ENCODE peak calls at places on chromosomes 11 and 22, in four cellular contexts. One of them, this sample, is unnamed.

GRCh38 chr22:42156121-42156520 is 25.5 kb upstream of the CYP2D6 start:
- DNase-seq in activated gamma-delta T cell treated with anti-CD3 and anti-CD28 coated beads, Interleukin-2, amount 50 U/mL, for 16 hours: no peak
- DNase-seq in A549: no peak
- DNase-seq in stimulated activated CD4-positive, alpha-beta T cell treated with anti-CD3 and anti-CD28 coated beads, Interleukin-1b, Interleukin-23, amount 100 ng/mL, for 4 hours: no peak
- DNase-seq in this sample: no peak

GRCh38 chr11:117818036-117818858 is 6.3 kb downstream of the FXYD2 start:
- DNase-seq in activated gamma-delta T cell treated with anti-CD3 and anti-CD28 coated beads, Interleukin-2, amount 50 U/mL, for 16 hours: peak; percentile 45
- DNase-seq in A549: no peak
- DNase-seq in stimulated activated CD4-positive, alpha-beta T cell treated with anti-CD3 and anti-CD28 coated beads, Interleukin-1b, Interleukin-23, amount 100 ng/mL, for 4 hours: peak; percentile 37
- DNase-seq in this sample: no peak

GRCh38 chr11:17828311-17828751 is 93.8 kb downstream of the KCNC1 start:
- DNase-seq in activated gamma-delta T cell treated with anti-CD3 and anti-CD28 coated beads, Interleukin-2, amount 50 U/mL, for 16 hours: no peak
- DNase-seq in A549: no peak
- DNase-seq in stimulated activated CD4-positive, alpha-beta T cell treated with anti-CD3 and anti-CD28 coated beads, Interleukin-1b, Interleukin-23, amount 100 ng/mL, for 4 hours: no peak
- DNase-seq in this sample: no peak

GRCh38 chr22:43001271-43002197 is 13.4 kb downstream of the PACSIN2 start:
- DNase-seq in activated gamma-delta T cell treated with anti-CD3 and anti-CD28 coated beads, Interleukin-2, amount 50 U/mL, for 16 hours: no peak
- DNase-seq in A549: no peak
- DNase-seq in stimulated activated CD4-positive, alpha-beta T cell treated with anti-CD3 and anti-CD28 coated beads, Interleukin-1b, Interleukin-23, amount 100 ng/mL, for 4 hours: no peak
- DNase-seq in this sample: no peak

GRCh38 chr11:2998073-2998850 is 6.1 kb upstream of the NAP1L4 start:
- DNase-seq in activated gamma-delta T cell treated with anti-CD3 and anti-CD28 coated beads, Interleukin-2, amount 50 U/mL, for 16 hours: no peak
- DNase-seq in A549: no peak
- DNase-seq in stimulated activated CD4-positive, alpha-beta T cell treated with anti-CD3 and anti-CD28 coated beads, Interleukin-1b, Interleukin-23, amount 100 ng/mL, for 4 hours: no peak
- DNase-seq in this sample: no peak

GRCh38 chr11:33801821-33802413 is 27.6 kb upstream of the FBXO3 start:
- DNase-seq in activated gamma-delta T cell treated with anti-CD3 and anti-CD28 coated beads, Interleukin-2, amount 50 U/mL, for 16 hours: no peak
- DNase-seq in A549: no peak
- DNase-seq in stimulated activated CD4-positive, alpha-beta T cell treated with anti-CD3 and anti-CD28 coated beads, Interleukin-1b, Interleukin-23, amount 100 ng/mL, for 4 hours: no peak
- DNase-seq in this sample: no peak

GRCh38 chr11:88377151-88377550 is 39.6 kb upstream of the CTSC start:
- DNase-seq in activated gamma-delta T cell treated with anti-CD3 and anti-CD28 coated beads, Interleukin-2, amount 50 U/mL, for 16 hours: no peak
- DNase-seq in A549: no peak
- DNase-seq in stimulated activated CD4-positive, alpha-beta T cell treated with anti-CD3 and anti-CD28 coated beads, Interleukin-1b, Interleukin-23, amount 100 ng/mL, for 4 hours: no peak
- DNase-seq in this sample: no peak

GRCh38 chr11:34203377-34203801 is 98.0 kb downstream of the NAT10 start:
- DNase-seq in activated gamma-delta T cell treated with anti-CD3 and anti-CD28 coated beads, Interleukin-2, amount 50 U/mL, for 16 hours: no peak
- DNase-seq in A549: no peak
- DNase-seq in stimulated activated CD4-positive, alpha-beta T cell treated with anti-CD3 and anti-CD28 coated beads, Interleukin-1b, Interleukin-23, amount 100 ng/mL, for 4 hours: no peak
- DNase-seq in this sample: no peak

GRCh38 chr11:92306966-92307504 is 82.4 kb downstream of the FAT3 start:
- DNase-seq in activated gamma-delta T cell treated with anti-CD3 and anti-CD28 coated beads, Interleukin-2, amount 50 U/mL, for 16 hours: no peak
- DNase-seq in A549: no peak
- DNase-seq in stimulated activated CD4-positive, alpha-beta T cell treated with anti-CD3 and anti-CD28 coated beads, Interleukin-1b, Interleukin-23, amount 100 ng/mL, for 4 hours: no peak
- DNase-seq in this sample: no peak

GRCh38 chr11:65851083-65851579 is 6.8 kb downstream of the CFL1 start:
- DNase-seq in activated gamma-delta T cell treated with anti-CD3 and anti-CD28 coated beads, Interleukin-2, amount 50 U/mL, for 16 hours: no peak
- DNase-seq in A549: no peak
- DNase-seq in stimulated activated CD4-positive, alpha-beta T cell treated with anti-CD3 and anti-CD28 coated beads, Interleukin-1b, Interleukin-23, amount 100 ng/mL, for 4 hours: no peak
- DNase-seq in this sample: no peak

GRCh38 chr11:33505140-33505539 is 195.5 kb downstream of the C11orf91 start:
- DNase-seq in activated gamma-delta T cell treated with anti-CD3 and anti-CD28 coated beads, Interleukin-2, amount 50 U/mL, for 16 hours: no peak
- DNase-seq in A549: no peak
- DNase-seq in stimulated activated CD4-positive, alpha-beta T cell treated with anti-CD3 and anti-CD28 coated beads, Interleukin-1b, Interleukin-23, amount 100 ng/mL, for 4 hours: no peak
- DNase-seq in this sample: no peak

GRCh38 chr22:45544588-45545170 is 42.0 kb downstream of the FBLN1 start:
- DNase-seq in activated gamma-delta T cell treated with anti-CD3 and anti-CD28 coated beads, Interleukin-2, amount 50 U/mL, for 16 hours: no peak
- DNase-seq in A549: no peak
- DNase-seq in stimulated activated CD4-positive, alpha-beta T cell treated with anti-CD3 and anti-CD28 coated beads, Interleukin-1b, Interleukin-23, amount 100 ng/mL, for 4 hours: no peak
- DNase-seq in this sample: no peak

GRCh38 chr22:34490911-34491310 is 570.6 kb upstream of the LARGE1 start:
- DNase-seq in activated gamma-delta T cell treated with anti-CD3 and anti-CD28 coated beads, Interleukin-2, amount 50 U/mL, for 16 hours: no peak
- DNase-seq in A549: no peak
- DNase-seq in stimulated activated CD4-positive, alpha-beta T cell treated with anti-CD3 and anti-CD28 coated beads, Interleukin-1b, Interleukin-23, amount 100 ng/mL, for 4 hours: no peak
- DNase-seq in this sample: no peak

GRCh38 chr11:46112961-46113617 is 8.2 kb downstream of the PHF21A start:
- DNase-seq in activated gamma-delta T cell treated with anti-CD3 and anti-CD28 coated beads, Interleukin-2, amount 50 U/mL, for 16 hours: no peak
- DNase-seq in A549: peak; percentile 74
- DNase-seq in stimulated activated CD4-positive, alpha-beta T cell treated with anti-CD3 and anti-CD28 coated beads, Interleukin-1b, Interleukin-23, amount 100 ng/mL, for 4 hours: no peak
- DNase-seq in this sample: peak; percentile 40

GRCh38 chr11:65219930-65220213 is 38.1 kb downstream of the CAPN1 start:
- DNase-seq in activated gamma-delta T cell treated with anti-CD3 and anti-CD28 coated beads, Interleukin-2, amount 50 U/mL, for 16 hours: no peak
- DNase-seq in A549: no peak
- DNase-seq in stimulated activated CD4-positive, alpha-beta T cell treated with anti-CD3 and anti-CD28 coated beads, Interleukin-1b, Interleukin-23, amount 100 ng/mL, for 4 hours: no peak
- DNase-seq in this sample: no peak

GRCh38 chr11:134581966-134582787 is 170.1 kb upstream of the B3GAT1 start:
- DNase-seq in activated gamma-delta T cell treated with anti-CD3 and anti-CD28 coated beads, Interleukin-2, amount 50 U/mL, for 16 hours: no peak
- DNase-seq in A549: no peak
- DNase-seq in stimulated activated CD4-positive, alpha-beta T cell treated with anti-CD3 and anti-CD28 coated beads, Interleukin-1b, Interleukin-23, amount 100 ng/mL, for 4 hours: no peak
- DNase-seq in this sample: no peak

GRCh38 chr11:65301491-65302329 is 13.0 kb upstream of the CDC42EP2 start:
- DNase-seq in activated gamma-delta T cell treated with anti-CD3 and anti-CD28 coated beads, Interleukin-2, amount 50 U/mL, for 16 hours: no peak
- DNase-seq in A549: no peak
- DNase-seq in stimulated activated CD4-positive, alpha-beta T cell treated with anti-CD3 and anti-CD28 coated beads, Interleukin-1b, Interleukin-23, amount 100 ng/mL, for 4 hours: no peak
- DNase-seq in this sample: no peak

GRCh38 chr22:25488244-25489020 is 76.0 kb upstream of the GRK3 start:
- DNase-seq in activated gamma-delta T cell treated with anti-CD3 and anti-CD28 coated beads, Interleukin-2, amount 50 U/mL, for 16 hours: peak; percentile 40
- DNase-seq in A549: peak; percentile 13
- DNase-seq in stimulated activated CD4-positive, alpha-beta T cell treated with anti-CD3 and anti-CD28 coated beads, Interleukin-1b, Interleukin-23, amount 100 ng/mL, for 4 hours: no peak
- DNase-seq in this sample: no peak

GRCh38 chr11:86067230-86068137 is 1.4 kb downstream of the PICALM start:
- DNase-seq in activated gamma-delta T cell treated with anti-CD3 and anti-CD28 coated beads, Interleukin-2, amount 50 U/mL, for 16 hours: no peak
- DNase-seq in A549: no peak
- DNase-seq in stimulated activated CD4-positive, alpha-beta T cell treated with anti-CD3 and anti-CD28 coated beads, Interleukin-1b, Interleukin-23, amount 100 ng/mL, for 4 hours: no peak
- DNase-seq in this sample: peak; percentile 16

GRCh38 chr11:119172513-119172912 is 4.0 kb downstream of the NLRX1 start:
- DNase-seq in activated gamma-delta T cell treated with anti-CD3 and anti-CD28 coated beads, Interleukin-2, amount 50 U/mL, for 16 hours: no peak
- DNase-seq in A549: no peak
- DNase-seq in stimulated activated CD4-positive, alpha-beta T cell treated with anti-CD3 and anti-CD28 coated beads, Interleukin-1b, Interleukin-23, amount 100 ng/mL, for 4 hours: no peak
- DNase-seq in this sample: no peak

GRCh38 chr22:24426859-24427499 is 420 bp upstream of the ADORA2A start:
- DNase-seq in activated gamma-delta T cell treated with anti-CD3 and anti-CD28 coated beads, Interleukin-2, amount 50 U/mL, for 16 hours: no peak
- DNase-seq in A549: no peak
- DNase-seq in stimulated activated CD4-positive, alpha-beta T cell treated with anti-CD3 and anti-CD28 coated beads, Interleukin-1b, Interleukin-23, amount 100 ng/mL, for 4 hours: no peak
- DNase-seq in this sample: no peak

GRCh38 chr22:19824197-19825015 is 30.3 kb downstream of the GNB1L start:
- DNase-seq in activated gamma-delta T cell treated with anti-CD3 and anti-CD28 coated beads, Interleukin-2, amount 50 U/mL, for 16 hours: no peak
- DNase-seq in A549: no peak
- DNase-seq in stimulated activated CD4-positive, alpha-beta T cell treated with anti-CD3 and anti-CD28 coated beads, Interleukin-1b, Interleukin-23, amount 100 ng/mL, for 4 hours: no peak
- DNase-seq in this sample: no peak

GRCh38 chr22:27133951-27134664 is 476.7 kb downstream of the MIAT start:
- DNase-seq in activated gamma-delta T cell treated with anti-CD3 and anti-CD28 coated beads, Interleukin-2, amount 50 U/mL, for 16 hours: no peak
- DNase-seq in A549: peak; percentile 71
- DNase-seq in stimulated activated CD4-positive, alpha-beta T cell treated with anti-CD3 and anti-CD28 coated beads, Interleukin-1b, Interleukin-23, amount 100 ng/mL, for 4 hours: no peak
- DNase-seq in this sample: no peak

GRCh38 chr11:31237819-31238771 is 131.4 kb downstream of the DCDC1 start:
- DNase-seq in activated gamma-delta T cell treated with anti-CD3 and anti-CD28 coated beads, Interleukin-2, amount 50 U/mL, for 16 hours: no peak
- DNase-seq in A549: no peak
- DNase-seq in stimulated activated CD4-positive, alpha-beta T cell treated with anti-CD3 and anti-CD28 coated beads, Interleukin-1b, Interleukin-23, amount 100 ng/mL, for 4 hours: no peak
- DNase-seq in this sample: no peak

GRCh38 chr11:103596323-103596722 is 440.1 kb upstream of the DDI1 start:
- DNase-seq in activated gamma-delta T cell treated with anti-CD3 and anti-CD28 coated beads, Interleukin-2, amount 50 U/mL, for 16 hours: no peak
- DNase-seq in A549: no peak
- DNase-seq in stimulated activated CD4-positive, alpha-beta T cell treated with anti-CD3 and anti-CD28 coated beads, Interleukin-1b, Interleukin-23, amount 100 ng/mL, for 4 hours: no peak
- DNase-seq in this sample: no peak

GRCh38 chr22:42304021-42304790 is 33.8 kb upstream of the TCF20 start:
- DNase-seq in activated gamma-delta T cell treated with anti-CD3 and anti-CD28 coated beads, Interleukin-2, amount 50 U/mL, for 16 hours: no peak
- DNase-seq in A549: no peak
- DNase-seq in stimulated activated CD4-positive, alpha-beta T cell treated with anti-CD3 and anti-CD28 coated beads, Interleukin-1b, Interleukin-23, amount 100 ng/mL, for 4 hours: no peak
- DNase-seq in this sample: no peak